ENCODE peak calls at places on chromosomes 11 and 22, in ten cellular contexts. F, U, I, Q, J, K, B, C, R and O are unnamed samples.
A peak's percentile ranks its signal among the peaks of the same experiment; 100 is the strongest.

GRCh38 chr11:87223816-87224215 is 186.1 kb downstream of the TMEM135 start:
- DNase-seq in J (no peak), R (no peak), F (no peak), K (no peak), I (no peak), C (no peak), U (no peak), B (no peak), Q (no peak), O (no peak)

GRCh38 chr11:118002010-118002540 is 15.9 kb downstream of the IL10RA start:
- DNase-seq in B (no peak), Q (no peak), J (no peak), K (no peak), R (peak; percentile 41), F (no peak), U (no peak), I (peak; percentile 84), C (no peak), O (no peak)

GRCh38 chr22:43985532-43985931 is 30.3 kb downstream of the SAMM50 start:
- DNase-seq in K (no peak), R (no peak), J (no peak), B (no peak), I (peak; percentile 76), U (peak; percentile 28), F (no peak), C (no peak), Q (no peak), O (no peak)

GRCh38 chr22:39253427-39254070 is 8.8 kb upstream of the PDGFB start:
- DNase-seq in F (peak; percentile 73), C (no peak), U (no peak), K (no peak), J (no peak), I (peak; percentile 70), B (no peak), R (no peak), Q (no peak), O (no peak)

GRCh38 chr11:10488581-10489443 is 33.7 kb downstream of the AMPD3 start:
- DNase-seq in R (no peak), B (no peak), K (no peak), C (no peak), Q (peak; percentile 85), J (no peak), U (no peak), F (no peak), I (no peak), O (no peak)

GRCh38 chr22:35231585-35232084 is 25.7 kb upstream of the HMGXB4 start:
- DNase-seq in Q (peak; percentile 70), B (peak; percentile 31), I (peak; percentile 69), R (peak; percentile 95), U (peak; percentile 79), F (peak; percentile 22), K (peak; percentile 84), J (peak; percentile 83), C (peak; percentile 60), O (peak; percentile 70)

GRCh38 chr11:17827006-17827405 is 92.4 kb downstream of the KCNC1 start:
- DNase-seq in U (no peak), J (peak; percentile 62), B (no peak), I (no peak), K (peak; percentile 16), C (peak; percentile 33), F (no peak), R (peak; percentile 48), Q (no peak), O (peak; percentile 16)

GRCh38 chr11:72398058-72398758 is 36.1 kb downstream of the CLPB start:
- DNase-seq in J (no peak), B (no peak), K (no peak), Q (no peak), F (no peak), R (no peak), I (no peak), C (no peak), U (no peak), O (no peak)

GRCh38 chr22:49327411-49327810 is 500.3 kb downstream of the BRD1 start:
- DNase-seq in C (no peak), K (no peak), Q (no peak), R (no peak), B (no peak), U (peak; percentile 11), F (no peak), I (no peak), J (no peak), O (no peak)

GRCh38 chr22:49324527-49325491 is 502.9 kb downstream of the BRD1 start:
- DNase-seq in Q (no peak), K (no peak), J (no peak), U (peak; percentile 26), I (no peak), B (no peak), C (peak; percentile 5), F (no peak), R (no peak), O (no peak)

GRCh38 chr22:49325531-49326395 is 501.9 kb downstream of the BRD1 start:
- DNase-seq in J (no peak), C (no peak), B (no peak), K (no peak), U (peak; percentile 19), R (no peak), Q (no peak), I (no peak), F (no peak), O (no peak)

GRCh38 chr22:49328076-49328475 is 499.6 kb downstream of the BRD1 start:
- DNase-seq in K (no peak), U (peak; percentile 19), Q (no peak), F (no peak), B (no peak), C (no peak), I (no peak), R (no peak), J (no peak), O (no peak)

DNA sequence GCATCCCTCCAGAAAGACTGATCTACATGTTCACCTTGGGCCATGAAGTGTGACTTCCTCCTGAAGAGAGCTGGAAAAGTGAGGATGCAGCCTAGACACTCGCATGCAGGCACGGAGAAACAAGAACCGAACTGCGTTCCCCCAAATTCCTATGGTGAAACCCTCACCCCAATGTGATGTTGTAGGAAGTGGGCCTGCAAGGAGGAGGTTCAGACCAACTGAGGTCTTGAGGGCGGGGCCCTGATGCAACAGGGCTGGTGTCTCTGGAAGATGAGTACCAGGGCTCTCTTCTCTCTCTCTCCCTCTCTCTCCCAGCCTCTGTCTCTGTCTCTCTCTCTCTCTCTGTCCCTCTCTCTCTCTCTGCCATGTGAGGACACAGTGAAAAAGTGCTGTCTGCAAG is 501.1 kb downstream of the BRD1 start:
- DNase-seq in I (no peak), U (peak; percentile 9), J (no peak), F (no peak), C (no peak), B (no peak), K (no peak), Q (no peak), R (no peak), O (no peak)
- H3K9me3 ChIP-seq in I (no peaks in the 10 kb centered on the region), U (no peaks in the 10 kb centered on the region), J (no peaks in the 10 kb centered on the region), F (peaks cover 8% of the 10 kb centered on the region), C (no peaks in the 10 kb centered on the region), B (no peaks in the 10 kb centered on the region), K (peaks cover 45% of the 10 kb centered on the region), Q (no peaks in the 10 kb centered on the region), R (no peaks in the 10 kb centered on the region), O (no peaks in the 10 kb centered on the region)

DNA sequence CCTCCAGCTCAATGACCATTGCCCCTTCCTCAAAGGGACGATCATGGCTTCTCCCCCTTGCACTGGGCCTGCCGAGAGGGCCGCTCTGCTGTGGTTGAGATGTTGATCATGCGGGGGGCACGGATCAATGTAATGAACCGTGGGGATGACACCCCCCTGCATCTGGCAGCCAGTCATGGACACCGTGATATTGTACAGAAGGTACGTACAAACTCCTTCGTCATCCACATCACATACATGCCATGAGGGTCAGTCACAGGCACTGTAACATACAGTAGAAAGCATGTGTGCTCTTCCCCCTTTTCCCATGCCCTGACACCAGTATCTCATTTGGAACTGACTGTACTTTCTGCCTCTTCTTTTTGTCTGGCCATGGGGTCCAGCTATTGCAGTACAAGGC is 4.0 kb downstream of the TAF10 start:
- DNase-seq in U (no peak), J (no peak), K (no peak), R (no peak), C (no peak), Q (no peak), F (no peak), B (no peak), I (no peak), O (no peak)
- H3K4me1 ChIP-seq in U (peaks cover 63% of the 10 kb centered on the region), J (peaks cover 21% of the 10 kb centered on the region), K (peaks cover 2% of the 10 kb centered on the region), R (peaks cover 60% of the 10 kb centered on the region), C (peaks cover 26% of the 10 kb centered on the region), Q (peaks cover 34% of the 10 kb centered on the region), F (peaks cover 24% of the 10 kb centered on the region), B (peaks cover 57% of the 10 kb centered on the region), I (peaks cover 29% of the 10 kb centered on the region), O (peaks cover 15% of the 10 kb centered on the region)

DNA sequence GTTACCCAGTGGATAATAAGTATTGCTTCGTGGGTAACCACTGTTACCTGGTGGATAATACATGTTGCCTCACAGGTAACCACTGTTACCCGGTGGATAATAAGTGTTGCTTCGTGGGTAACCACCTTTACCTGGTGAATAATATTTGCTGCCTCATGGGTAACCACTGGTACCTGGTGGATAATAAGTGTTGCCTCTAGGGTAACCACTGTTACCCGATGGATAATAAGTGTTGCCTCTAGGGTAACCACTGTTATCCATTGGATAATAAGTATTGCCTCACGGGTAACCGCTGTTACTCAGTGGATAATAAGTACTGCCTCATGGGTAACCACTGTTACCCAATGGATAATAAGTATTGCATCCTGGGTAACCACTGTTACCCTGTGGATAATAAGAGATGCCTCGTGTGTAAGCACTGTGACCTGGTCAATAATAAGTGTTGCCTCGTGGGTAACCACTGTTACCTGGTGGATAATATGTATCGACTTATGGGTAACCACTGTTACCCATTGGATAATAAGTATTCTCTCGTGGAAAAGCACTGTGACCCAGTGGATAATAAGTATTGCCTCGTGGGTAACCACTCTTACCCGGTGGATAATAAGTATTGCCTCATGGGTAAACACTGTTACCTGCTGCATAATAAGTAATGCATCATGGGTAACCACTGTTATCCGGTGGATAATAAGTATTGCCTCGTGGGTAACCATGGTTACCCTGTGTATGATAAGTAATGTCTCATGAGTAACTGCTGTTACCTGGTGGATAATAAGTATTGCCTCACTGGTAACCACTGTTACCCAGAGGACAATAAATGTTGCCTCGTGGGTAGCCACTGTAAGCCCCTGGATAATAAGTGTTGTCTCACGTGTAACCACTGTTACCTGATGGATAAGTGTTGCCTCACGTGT is 20.1 kb upstream of the NXPE4 start:
- DNase-seq in J (no peak), F (no peak), Q (no peak), U (no peak), I (no peak), R (no peak), C (no peak), B (no peak), K (no peak), O (no peak)
- H3K9me3 ChIP-seq in J (peaks cover 18% of the 10 kb centered on the region), F (peaks cover 3% of the 10 kb centered on the region), Q (peaks cover 14% of the 10 kb centered on the region), U (no peaks in the 10 kb centered on the region), I (peaks cover 17% of the 10 kb centered on the region), R (no peaks in the 10 kb centered on the region), C (no peaks in the 10 kb centered on the region), B (peaks cover 6% of the 10 kb centered on the region), K (no peaks in the 10 kb centered on the region), O (peaks cover 95% of the 10 kb centered on the region)

GRCh38 chr11:33691051-33691864 is 9.4 kb downstream of the C11orf91 start:
- DNase-seq in B (no peak), F (no peak), I (no peak), C (no peak), K (no peak), R (no peak), U (no peak), J (no peak), Q (no peak), O (no peak)

GRCh38 chr11:33689089-33689488 is 11.5 kb downstream of the C11orf91 start:
- DNase-seq in C (no peak), J (no peak), F (no peak), R (no peak), B (no peak), I (no peak), U (no peak), K (no peak), Q (no peak), O (no peak)

GRCh38 chr11:33692013-33692504 is 8.6 kb downstream of the C11orf91 start:
- DNase-seq in F (peak; percentile 58), I (no peak), B (no peak), R (no peak), C (no peak), U (no peak), Q (no peak), J (peak; percentile 22), K (no peak), O (no peak)

GRCh38 chr11:33689506-33689905 is 11.1 kb downstream of the C11orf91 start:
- DNase-seq in K (no peak), I (no peak), C (no peak), F (no peak), B (no peak), J (no peak), U (no peak), Q (no peak), R (no peak), O (no peak)

DNA sequence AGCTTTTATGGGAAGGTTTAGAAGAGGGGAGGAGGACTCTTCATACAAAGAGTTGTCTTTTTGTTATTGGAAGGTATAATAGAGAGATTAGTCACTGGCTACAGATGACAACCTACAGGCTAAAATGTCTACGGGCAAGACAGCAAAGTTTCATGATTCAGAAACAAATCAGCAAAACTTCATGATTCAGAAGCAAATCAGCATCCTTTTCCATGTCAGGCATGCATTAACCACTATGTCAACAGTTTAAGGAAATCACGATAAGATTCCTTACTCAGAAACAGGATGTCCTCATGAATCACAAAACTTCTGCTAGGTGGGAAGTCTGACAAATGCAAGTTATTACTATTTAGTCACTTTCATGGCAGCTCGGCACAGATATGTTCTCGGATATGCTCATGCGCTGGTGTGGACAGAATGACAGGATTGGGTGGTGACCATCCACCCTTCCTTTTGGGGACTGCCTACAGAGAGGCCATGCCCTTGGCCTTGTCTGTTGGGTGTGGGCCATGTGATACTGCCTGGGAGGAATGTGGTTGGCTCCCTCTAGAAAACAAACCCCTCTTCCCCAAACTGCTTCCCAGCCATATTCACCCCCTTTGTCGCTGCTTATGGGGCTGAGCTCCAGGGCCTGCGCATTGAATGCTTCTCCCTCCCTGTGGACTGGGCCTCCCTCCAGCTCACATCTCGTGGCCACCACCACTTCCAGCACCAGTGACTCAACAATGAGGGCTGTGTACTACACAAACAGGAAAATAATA is 10.2 kb downstream of the C11orf91 start:
- DNase-seq in I (no peak), Q (peak; percentile 66), B (no peak), F (peak; percentile 64), R (no peak), K (no peak), U (no peak), J (no peak), C (no peak), O (no peak)
- H3K4me1 ChIP-seq in I (peaks cover 10% of the 10 kb centered on the region), Q (peaks cover 27% of the 10 kb centered on the region), B (no peaks in the 10 kb centered on the region), F (no peaks in the 10 kb centered on the region), R (no peaks in the 10 kb centered on the region), K (peaks cover 2% of the 10 kb centered on the region), U (peaks cover 52% of the 10 kb centered on the region), J (peaks cover 25% of the 10 kb centered on the region), C (peaks cover 71% of the 10 kb centered on the region), O (peaks cover 6% of the 10 kb centered on the region)